ENCODE peak calls at places on chromosome 17, in four cellular contexts. I, X, L and E are unnamed samples.
A peak's percentile ranks its signal among the peaks of the same experiment; 100 is the strongest.

GRCh38 chr17:8857919-8858318 is 9.6 kb downstream of the PIK3R6 start:
- DNase-seq in I (no peak), X (no peak), L (peak; percentile 95), E (no peak)

GRCh38 chr17:49680314-49680713 is 2.4 kb upstream of the SPOP start:
- DNase-seq in I (no peak), X (no peak), L (no peak), E (no peak)

GRCh38 chr17:80025140-80025539 is 10.5 kb downstream of the TBC1D16 start:
- DNase-seq in I (no peak), X (no peak), L (no peak), E (no peak)

GRCh38 chr17:1714488-1714979 is 4.4 kb upstream of the TLCD2 start:
- DNase-seq in I (peak; percentile 94), X (peak; percentile 97), L (no peak), E (peak; percentile 70)

GRCh38 chr17:72387487-72387886 is 266.7 kb downstream of the SOX9 start:
- DNase-seq in I (no peak), X (peak; percentile 39), L (no peak), E (no peak)

GRCh38 chr17:47811709-47812108 is 9.9 kb downstream of the OSBPL7 start:
- DNase-seq in I (no peak), X (no peak), L (no peak), E (no peak)

GRCh38 chr17:69031839-69032238 is 28.9 kb downstream of the ABCA9 start:
- DNase-seq in I (no peak), X (peak; percentile 11), L (no peak), E (no peak)

GRCh38 chr17:44039829-44040635 is 25.3 kb upstream of the TMEM101 start:
- DNase-seq in I (no peak), X (no peak), L (no peak), E (no peak)

GRCh38 chr17:72099919-72100318 is 20.9 kb upstream of the SOX9 start:
- DNase-seq in I (no peak), X (no peak), L (no peak), E (no peak)

GRCh38 chr17:2025220-2025621 is at the start of gene RTN4RL1:
- DNase-seq in I (peak; percentile 87), X (no peak), L (no peak), E (peak; percentile 61)

GRCh38 chr17:2087597-2088211 is 32.8 kb downstream of the HIC1 start:
- DNase-seq in I (peak; percentile 59), X (no peak), L (peak; percentile 79), E (no peak)

GRCh38 chr17:19317359-19318095 is 45.0 kb downstream of the B9D1 start:
- DNase-seq in I (peak; percentile 76), X (peak; percentile 89), L (no peak), E (peak; percentile 56)

GRCh38 chr17:13002761-13003453 is 14.9 kb downstream of the ELAC2 start:
- DNase-seq in I (peak; percentile 63), X (peak; percentile 59), L (no peak), E (peak; percentile 69)

GRCh38 chr17:73566905-73567782 is 77.1 kb downstream of the SDK2 start:
- DNase-seq in I (no peak), X (no peak), L (no peak), E (no peak)

GRCh38 chr17:28541439-28541838 is 11.0 kb downstream of the UNC119 start:
- DNase-seq in I (no peak), X (no peak), L (no peak), E (no peak)

GRCh38 chr17:49290690-49291326 is 60.2 kb upstream of the PHOSPHO1 start:
- DNase-seq in I (peak; percentile 57), X (peak; percentile 28), L (no peak), E (peak; percentile 49)

GRCh38 chr17:80294653-80295052 is 34.0 kb downstream of the RNF213 start:
- DNase-seq in I (no peak), X (no peak), L (no peak), E (no peak)

GRCh38 chr17:60138769-60139437 is 10.9 kb upstream of the CA4 start:
- DNase-seq in I (no peak), X (no peak), L (no peak), E (no peak)

GRCh38 chr17:75878174-75878998 is at the start of gene TRIM47:
- DNase-seq in I (peak; percentile 73), X (peak; percentile 83), L (no peak), E (peak; percentile 42)

GRCh38 chr17:2602597-2603017 is 9.2 kb downstream of the PAFAH1B1 start:
- DNase-seq in I (no peak), X (peak; percentile 48), L (no peak), E (no peak)

GRCh38 chr17:32755045-32755805 is 121.7 kb downstream of the MYO1D start:
- DNase-seq in I (peak; percentile 51), X (peak; percentile 69), L (no peak), E (peak; percentile 24)

GRCh38 chr17:50767446-50767845 is at the start of gene ANKRD40CL:
- DNase-seq in I (no peak), X (no peak), L (no peak), E (no peak)
- TF ChIP-seq FOXK2 in I (no peak), X (no peak), L (no peak), E (no peak)

GRCh38 chr17:78707923-78708322 is 74.2 kb downstream of the CYTH1 start:
- DNase-seq in I (no peak), X (no peak), L (no peak), E (no peak)

GRCh38 chr17:78706271-78706915 is 75.7 kb downstream of the CYTH1 start:
- DNase-seq in I (no peak), X (no peak), L (peak; percentile 97), E (no peak)

GRCh38 chr17:78708510-78708973 is 73.5 kb downstream of the CYTH1 start:
- DNase-seq in I (peak; percentile 59), X (peak; percentile 85), L (no peak), E (peak; percentile 83)

GRCh38 chr17:78705071-78705470 is 77.0 kb downstream of the CYTH1 start:
- DNase-seq in I (no peak), X (no peak), L (no peak), E (no peak)

DNA sequence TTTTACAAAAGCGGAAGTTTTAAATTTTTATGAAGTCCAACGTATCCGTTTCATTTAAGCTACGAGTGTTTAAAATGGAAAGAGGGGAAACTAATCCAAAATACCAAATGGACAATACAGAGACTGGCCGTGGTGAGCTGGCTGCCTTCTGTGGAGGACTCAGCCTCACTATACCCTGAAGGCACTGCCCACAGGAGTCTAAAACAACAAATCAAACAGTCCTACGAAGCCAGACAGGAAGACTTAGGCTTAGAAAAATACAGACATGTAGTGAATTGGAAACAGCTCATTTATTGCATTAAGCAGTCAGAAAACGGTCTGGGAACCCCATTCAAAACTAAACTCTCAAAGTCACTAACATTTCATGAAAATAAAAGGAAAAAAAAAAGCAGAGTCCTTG is 75.1 kb downstream of the CYTH1 start:
- DNase-seq in I (no peak), X (no peak), L (no peak), E (no peak)
- TF ChIP-seq FOXK2 in I (no peak), X (no peak), L (no peak), E (no peak)

DNA sequence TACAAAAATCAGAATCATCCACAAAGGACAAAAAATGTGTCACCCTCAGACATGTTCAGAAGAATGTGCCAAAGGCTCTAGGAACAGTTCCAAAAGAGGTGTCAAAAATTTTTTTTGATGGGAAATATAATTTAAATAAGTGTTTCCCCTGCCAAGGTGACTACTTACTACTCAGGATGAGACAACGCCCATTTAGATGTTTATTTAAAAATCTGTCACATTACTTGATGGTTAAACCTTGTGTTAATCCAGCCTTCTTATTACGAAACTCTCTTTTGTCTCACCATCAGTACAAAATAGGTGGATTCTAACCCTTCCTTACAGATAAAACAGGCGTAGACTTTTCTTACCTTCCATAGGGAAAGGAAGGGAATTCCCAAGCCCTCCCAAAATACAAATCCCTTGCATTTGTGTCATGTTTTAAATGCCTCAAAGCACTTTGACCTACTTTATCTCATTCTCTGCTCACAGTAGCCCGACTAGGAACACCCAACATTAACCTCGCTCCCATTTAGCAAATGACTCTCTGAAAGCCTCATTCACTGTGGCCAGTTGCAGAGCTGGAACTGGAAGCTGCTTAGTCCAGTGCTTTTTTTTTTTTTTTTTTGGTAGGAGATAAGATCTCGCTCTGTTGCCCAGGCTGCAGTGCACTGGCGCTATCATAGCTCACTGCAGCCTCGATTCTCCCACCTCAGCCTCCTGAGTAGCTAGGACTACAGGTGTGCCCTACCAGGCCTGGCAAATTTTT is 5.8 kb upstream of the GNA13 start:
- DNase-seq in I (peak; percentile 52), X (peak; percentile 41), L (no peak), E (no peak)
- TF ChIP-seq FOXK2 in I (no peak), X (no peak), L (no peak), E (no peak)

GRCh38 chr17:35889241-35889640 is 9.1 kb upstream of the CCL5 start:
- DNase-seq in I (no peak), X (no peak), L (no peak), E (no peak)
- TF ChIP-seq FOXK2 in I (no peak), X (no peak), L (no peak), E (no peak)

GRCh38 chr17:40564195-40564882 is 933 bp downstream of the CCR7 start:
- DNase-seq in I (no peak), X (no peak), L (no peak), E (no peak)
- TF ChIP-seq FOXK2 in I (no peak), X (no peak), L (no peak), E (no peak)

DNA sequence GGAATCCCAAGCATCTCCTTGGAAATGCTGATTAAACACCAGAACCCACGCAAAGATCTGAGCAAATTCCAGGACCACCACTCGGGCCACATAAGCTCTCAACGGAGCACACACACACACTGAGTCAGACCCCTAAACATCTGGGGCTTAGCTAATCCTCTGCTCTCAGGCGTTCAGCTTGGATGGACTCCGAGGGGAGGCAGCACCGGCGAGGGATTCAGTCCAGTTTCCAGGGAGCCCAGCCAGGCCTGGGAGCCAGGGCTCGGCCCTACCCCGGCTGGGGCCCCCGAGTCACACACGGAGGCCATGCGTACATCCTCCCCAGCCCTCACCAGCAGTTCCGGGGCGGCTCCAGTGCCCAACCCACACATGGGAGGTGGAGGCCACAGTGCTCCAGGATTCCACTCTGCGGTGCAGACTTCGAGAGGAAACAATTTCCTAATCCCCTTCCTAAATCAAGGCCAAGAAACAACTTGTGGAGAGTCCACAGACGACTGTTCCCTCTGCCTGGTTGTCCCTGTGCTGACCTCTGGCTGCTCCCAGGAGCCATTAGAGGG is 70.5 kb downstream of the GAS7 start:
- DNase-seq in I (no peak), X (no peak), L (no peak), E (no peak)
- TF ChIP-seq FOXK2 in I (no peak), X (no peak), L (no peak), E (no peak)